ENCODE peak calls at places on chromosomes 7 and 10, in nine cellular contexts. N is body of pancreas; U is fibroblast of the aortic adventitia; H is CD8-positive, alpha-beta T cell; L is A673; K is HFFc6; I is fibroblast of lung; D is B cell; M is GM13977. Q is an unnamed sample.

GRCh38 chr7:85186083-85186520 is 754 bp downstream of the SEMA3D start:
- DNase-seq in N (no peak), U (peak), H (no peak), L (peak), K (peak), I (peak), D (peak), M (no peak), Q (no peak)

GRCh38 chr7:30941582-30942310 is 22.0 kb upstream of the GHRHR start:
- DNase-seq in N (no peak), U (no peak), H (no peak), L (no peak), K (no peak), I (no peak), D (no peak), M (no peak), Q (no peak)

GRCh38 chr7:36343548-36343947 is 46.1 kb upstream of the ANLN start:
- DNase-seq in N (no peak), U (no peak), H (no peak), L (no peak), K (no peak), I (no peak), D (no peak), M (no peak), Q (no peak)

GRCh38 chr10:3776796-3777571 is 8.0 kb downstream of the KLF6 start:
- DNase-seq in N (peak), U (peak), H (peak), L (no peak), K (peak), I (peak), D (peak), M (no peak), Q (no peak)

GRCh38 chr10:68981074-68981473 is 7.5 kb upstream of the KIFBP start:
- DNase-seq in N (no peak), U (no peak), H (no peak), L (peak), K (peak), I (no peak), D (no peak), M (no peak), Q (no peak)

GRCh38 chr10:103757531-103758293 is 97.7 kb downstream of the SH3PXD2A start:
- DNase-seq in N (no peak), U (peak), H (peak), L (no peak), K (peak), I (peak), D (no peak), M (no peak), Q (no peak)

GRCh38 chr7:147492621-147493020 is 1097.9 kb upstream of the C7orf33 start:
- DNase-seq in N (no peak), U (peak), H (no peak), L (no peak), K (no peak), I (peak), D (no peak), M (no peak), Q (no peak)

GRCh38 chr10:47237316-47238260 is 62.4 kb upstream of the GDF10 start:
- DNase-seq in N (no peak), U (no peak), H (no peak), L (no peak), K (no peak), I (no peak), D (no peak), M (no peak), Q (no peak)

GRCh38 chr7:133941496-133941895 is 185.6 kb upstream of the LRGUK start:
- DNase-seq in N (no peak), U (peak), H (no peak), L (no peak), K (peak), I (peak), D (no peak), M (no peak), Q (no peak)

GRCh38 chr10:75293456-75293840 is 57.7 kb upstream of the COMTD1 start:
- DNase-seq in N (no peak), U (no peak), H (no peak), L (no peak), K (no peak), I (peak), D (no peak), M (no peak), Q (no peak)

GRCh38 chr7:140230517-140230861 is 53.7 kb upstream of the KDM7A start:
- DNase-seq in N (no peak), U (no peak), H (peak), L (no peak), K (no peak), I (no peak), D (peak), M (peak), Q (no peak)

GRCh38 chr7:127347567-127348246 is 44.8 kb downstream of the ZNF800 start:
- DNase-seq in N (peak), U (peak), H (peak), L (peak), K (peak), I (peak), D (peak), M (peak), Q (peak)
- TF ChIP-seq CTCF in N (peak), U (peak), H (peak), L (no peak), K (peak), I (peak), D (peak), M (peak), Q (peak)

GRCh38 chr7:156892821-156893706 is at the start of gene LMBR1:
- DNase-seq in N (peak), U (peak), H (peak), L (peak), K (peak), I (peak), D (peak), M (peak), Q (peak)
- TF ChIP-seq CTCF in N (peak), U (peak), H (peak), L (peak), K (peak), I (peak), D (peak), M (no peak), Q (no peak)

DNA sequence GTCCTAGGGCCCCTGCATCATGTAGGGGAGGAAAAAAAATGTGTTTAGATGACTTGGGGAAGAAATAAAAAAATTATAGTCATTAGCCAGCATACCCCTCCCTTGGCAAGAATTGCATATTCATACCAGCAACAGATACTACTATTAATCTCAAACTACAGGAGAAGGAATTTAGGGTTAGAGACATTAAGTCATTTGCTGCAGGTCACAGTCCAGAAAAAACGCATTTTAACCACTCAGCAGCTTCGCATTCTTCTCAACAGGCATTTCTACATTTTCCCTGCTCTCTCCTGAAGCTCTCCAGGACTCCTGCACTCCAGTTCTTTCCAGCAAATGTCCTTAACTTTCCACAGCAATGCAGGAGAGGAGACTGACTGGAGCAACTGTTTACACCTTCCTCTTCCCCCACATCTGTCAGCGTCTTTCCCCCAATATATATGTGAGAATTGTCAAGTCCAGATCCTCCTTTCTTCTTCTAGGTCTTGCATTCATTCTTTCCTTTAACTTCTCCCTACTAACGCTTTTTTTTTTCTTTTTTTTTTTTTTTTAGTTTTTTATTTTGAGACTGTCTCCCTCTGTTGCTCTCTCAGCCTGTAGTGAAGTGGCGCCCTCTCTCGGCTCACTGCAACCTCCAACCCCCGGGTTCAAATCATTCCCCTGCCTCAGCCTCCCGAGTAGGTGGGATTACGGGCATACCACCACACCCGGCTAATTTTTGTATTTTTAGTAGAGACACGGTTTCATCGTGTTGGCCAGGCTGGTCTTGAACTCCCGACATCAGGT is 35.6 kb downstream of the PRPS1L1 start:
- DNase-seq in N (peak), U (peak), H (no peak), L (no peak), K (no peak), I (no peak), D (peak), M (no peak), Q (no peak)
- TF ChIP-seq CTCF in N (peak), U (no peak), H (no peak), L (peak), K (peak), I (peak), D (peak), M (peak), Q (no peak)

GRCh38 chr10:99484626-99485581 is 47.8 kb upstream of the NKX2-3 start:
- DNase-seq in N (no peak), U (no peak), H (no peak), L (no peak), K (no peak), I (no peak), D (no peak), M (no peak), Q (no peak)
- TF ChIP-seq CTCF in N (peak), U (no peak), H (no peak), L (no peak), K (peak), I (no peak), D (no peak), M (peak), Q (peak)

GRCh38 chr10:111037868-111038267 is 39.0 kb upstream of the ADRA2A start:
- DNase-seq in N (no peak), U (no peak), H (no peak), L (peak), K (no peak), I (no peak), D (no peak), M (no peak), Q (no peak)
- TF ChIP-seq CTCF in N (no peak), U (peak), H (no peak), L (peak), K (peak), I (peak), D (no peak), M (no peak), Q (no peak)

GRCh38 chr7:153381275-153382119 is 621.9 kb downstream of the ACTR3B start:
- DNase-seq in N (peak), U (no peak), H (no peak), L (peak), K (no peak), I (no peak), D (no peak), M (peak), Q (no peak)
- TF ChIP-seq CTCF in N (peak), U (no peak), H (no peak), L (peak), K (peak), I (no peak), D (peak), M (peak), Q (peak)

DNA sequence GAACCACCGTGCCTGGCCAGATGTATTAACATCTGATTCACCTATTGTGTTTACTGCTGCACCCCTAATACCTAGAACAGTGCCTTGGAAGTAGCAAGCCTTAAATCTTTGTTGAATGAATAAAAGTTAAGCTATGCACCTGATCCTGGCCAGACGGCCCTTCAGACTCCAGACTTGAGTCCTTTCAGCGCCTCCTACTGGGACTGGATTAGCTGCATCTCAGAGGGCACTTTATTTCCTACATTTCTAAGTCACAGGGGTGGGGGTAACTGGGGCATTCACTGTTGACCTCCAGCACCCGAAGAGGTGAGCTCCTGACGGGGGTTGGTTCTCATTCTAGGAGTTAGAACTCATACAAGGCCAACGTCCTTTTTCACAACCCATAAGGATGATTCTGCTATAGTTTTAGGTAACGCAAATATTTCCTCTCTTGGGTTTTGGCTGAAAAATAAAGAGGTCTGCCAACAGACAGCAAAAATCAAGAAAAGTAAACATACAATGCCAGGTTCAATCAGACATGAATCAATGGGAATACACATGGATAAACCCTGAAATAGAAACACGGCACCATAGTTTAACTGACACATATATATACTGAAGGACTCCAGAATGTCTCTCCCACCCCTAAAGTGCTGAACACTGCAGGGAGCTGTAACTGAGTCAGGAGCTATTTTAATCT is 48.0 kb upstream of the DLG5 start:
- DNase-seq in N (peak), U (peak), H (no peak), L (peak), K (no peak), I (peak), D (no peak), M (no peak), Q (no peak)
- TF ChIP-seq CTCF in N (peak), U (peak), H (no peak), L (peak), K (peak), I (peak), D (no peak), M (peak), Q (peak)

GRCh38 chr10:128695326-128695725 is 569.1 kb upstream of the MKI67 start:
- DNase-seq in N (no peak), U (no peak), H (no peak), L (no peak), K (no peak), I (no peak), D (no peak), M (no peak), Q (no peak)
- TF ChIP-seq CTCF in N (no peak), U (no peak), H (no peak), L (no peak), K (no peak), I (no peak), D (no peak), M (no peak), Q (no peak)

DNA sequence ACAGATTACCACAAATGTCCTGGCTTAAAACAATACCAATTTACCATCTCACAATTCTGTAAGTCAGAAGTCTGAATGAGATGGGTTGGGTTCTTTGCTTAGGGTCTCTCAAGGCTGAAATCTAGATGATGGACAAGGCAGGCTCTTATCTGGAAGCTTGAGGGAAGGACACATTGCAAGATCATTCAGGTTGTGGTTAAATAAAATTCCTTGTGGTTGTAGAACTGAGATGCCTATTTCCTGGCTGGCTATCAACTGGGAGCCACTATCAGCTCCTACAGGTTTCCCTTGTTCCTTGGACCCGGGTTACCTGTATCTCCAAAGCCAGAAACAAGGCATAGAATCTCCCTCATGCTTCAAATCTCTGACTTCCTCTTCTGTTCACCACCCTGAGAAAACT is 148.4 kb downstream of the MDFIC start:
- DNase-seq in N (no peak), U (no peak), H (no peak), L (no peak), K (no peak), I (peak), D (no peak), M (no peak), Q (no peak)
- TF ChIP-seq CTCF in N (no peak), U (no peak), H (no peak), L (no peak), K (no peak), I (no peak), D (no peak), M (no peak), Q (no peak)

GRCh38 chr7:56063882-56064625 is at the start of gene SUMF2:
- DNase-seq in N (peak), U (peak), H (peak), L (peak), K (peak), I (peak), D (peak), M (peak), Q (peak)
- TF ChIP-seq CTCF in N (peak), U (peak), H (no peak), L (no peak), K (peak), I (peak), D (peak), M (peak), Q (no peak)